ENCODE peak calls at places on chromosomes 11 and 22, in eight cellular contexts. B is fibroblast of mammary gland; G is GM06990; R is CD8-positive, alpha-beta T cell; Q is mesothelial cell of epicardium; X is AG10803; I is neural crest cell; O is fibroblast of lung. E is an unnamed sample.

GRCh38 chr11:85076535-85077330 is 550.4 kb downstream of the DLG2 start:
- DNase-seq in B (peak), G (no peak), R (no peak), Q (no peak), X (peak), I (no peak), O (peak), E (peak)

GRCh38 chr11:13260196-13260962 is 17.2 kb upstream of the BMAL1 start:
- DNase-seq in B (peak), G (no peak), R (no peak), Q (no peak), X (peak), I (no peak), O (peak), E (peak)

GRCh38 chr11:8015753-8016239 is 28.7 kb downstream of the EIF3F start:
- DNase-seq in B (no peak), G (no peak), R (peak), Q (peak), X (peak), I (no peak), O (peak), E (no peak)

GRCh38 chr11:2577071-2578005 is 122.5 kb downstream of the KCNQ1OT1 start:
- DNase-seq in B (no peak), G (no peak), R (no peak), Q (peak), X (no peak), I (no peak), O (no peak), E (no peak)

GRCh38 chr22:40426671-40427070 is 56.3 kb downstream of the SGSM3 start:
- DNase-seq in B (peak), G (no peak), R (no peak), Q (no peak), X (peak), I (no peak), O (peak), E (no peak)

GRCh38 chr22:40498454-40499186 is 128.2 kb downstream of the SGSM3 start:
- DNase-seq in B (peak), G (no peak), R (no peak), Q (no peak), X (peak), I (no peak), O (peak), E (peak)

GRCh38 chr11:122170815-122171475 is 54.9 kb upstream of the BLID start:
- DNase-seq in B (peak), G (no peak), R (no peak), Q (no peak), X (peak), I (no peak), O (peak), E (peak)

GRCh38 chr11:11937957-11938356 is 70.5 kb downstream of the DKK3 start:
- DNase-seq in B (peak), G (no peak), R (no peak), Q (no peak), X (no peak), I (no peak), O (no peak), E (no peak)

GRCh38 chr22:24107668-24108067 is 73.6 kb upstream of the SUSD2 start:
- DNase-seq in B (peak), G (no peak), R (no peak), Q (no peak), X (peak), I (no peak), O (peak), E (peak)

GRCh38 chr11:8786933-8787332 is 104.3 kb downstream of the RPL27A start:
- DNase-seq in B (no peak), G (no peak), R (no peak), Q (no peak), X (peak), I (no peak), O (peak), E (peak)

GRCh38 chr11:68497761-68498160 is 37.2 kb downstream of the PPP6R3 start:
- DNase-seq in B (peak), G (no peak), R (no peak), Q (no peak), X (no peak), I (no peak), O (no peak), E (no peak)

GRCh38 chr11:19393119-19393518 is 152.4 kb upstream of the E2F8 start:
- DNase-seq in B (no peak), G (no peak), R (no peak), Q (no peak), X (no peak), I (no peak), O (no peak), E (no peak)

GRCh38 chr11:119828011-119828410 is 99.0 kb upstream of the NECTIN1 start:
- DNase-seq in B (no peak), G (no peak), R (no peak), Q (no peak), X (no peak), I (no peak), O (no peak), E (no peak)

GRCh38 chr11:60810583-60810982 is 25.4 kb downstream of the MS4A10 start:
- DNase-seq in B (no peak), G (no peak), R (no peak), Q (no peak), X (no peak), I (no peak), O (no peak), E (no peak)

GRCh38 chr22:24411256-24412004 is 16.0 kb upstream of the ADORA2A start:
- DNase-seq in B (no peak), G (no peak), R (no peak), Q (no peak), X (no peak), I (no peak), O (no peak), E (no peak)

GRCh38 chr22:26672060-26672471 is 14.7 kb downstream of the MIAT start:
- DNase-seq in B (no peak), G (no peak), R (no peak), Q (no peak), X (no peak), I (no peak), O (no peak), E (no peak)

GRCh38 chr22:26675687-26676273 is 18.4 kb downstream of the MIAT start:
- DNase-seq in B (no peak), G (no peak), R (no peak), Q (no peak), X (no peak), I (no peak), O (no peak), E (no peak)

GRCh38 chr22:26673485-26673884 is 16.1 kb downstream of the MIAT start:
- DNase-seq in B (peak), G (no peak), R (peak), Q (no peak), X (peak), I (no peak), O (peak), E (peak)

GRCh38 chr22:26672590-26673468 is 15.4 kb downstream of the MIAT start:
- DNase-seq in B (peak), G (peak), R (peak), Q (peak), X (peak), I (peak), O (peak), E (peak)

GRCh38 chr22:26674211-26675190 is 17.1 kb downstream of the MIAT start:
- DNase-seq in B (no peak), G (no peak), R (peak), Q (no peak), X (no peak), I (no peak), O (no peak), E (no peak)
- TF ChIP-seq CTCF in B (no peak), G (peak), R (no peak), Q (no peak), X (no peak), I (no peak), O (no peak), E (no peak)

DNA sequence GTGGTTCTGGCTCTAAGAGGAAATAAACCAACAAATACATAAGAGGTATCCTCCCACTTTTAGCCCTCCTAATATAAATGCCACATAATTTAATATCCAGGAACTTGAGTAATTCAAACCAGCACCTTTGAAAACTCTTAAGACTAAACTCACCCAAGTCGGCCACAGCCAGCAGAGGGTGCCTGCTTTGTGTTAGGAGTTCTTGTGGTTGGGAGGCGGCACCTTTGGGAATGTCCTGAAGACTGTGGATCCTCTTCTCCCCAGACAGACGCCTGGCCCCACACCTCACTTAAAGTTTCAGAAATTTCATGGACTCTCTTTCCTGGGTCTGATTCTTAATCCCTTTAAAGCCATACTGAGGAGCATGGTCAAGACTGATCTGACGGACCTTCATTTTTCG is 169.0 kb downstream of the TBC1D22A start:
- DNase-seq in B (peak), G (no peak), R (no peak), Q (no peak), X (peak), I (no peak), O (peak), E (peak)
- TF ChIP-seq CTCF in B (peak), G (no peak), R (no peak), Q (no peak), X (peak), I (no peak), O (peak), E (peak)

GRCh38 chr11:96088914-96089313 is 165.0 kb upstream of the MTMR2 start:
- DNase-seq in B (no peak), G (no peak), R (no peak), Q (no peak), X (no peak), I (no peak), O (no peak), E (no peak)

GRCh38 chr11:96094156-96094555 is 170.2 kb upstream of the MTMR2 start:
- DNase-seq in B (no peak), G (no peak), R (no peak), Q (no peak), X (no peak), I (no peak), O (no peak), E (no peak)

GRCh38 chr11:96092511-96092910 is 168.6 kb upstream of the MTMR2 start:
- DNase-seq in B (no peak), G (no peak), R (no peak), Q (no peak), X (no peak), I (no peak), O (no peak), E (no peak)

GRCh38 chr11:96090711-96091110 is 166.8 kb upstream of the MTMR2 start:
- DNase-seq in B (peak), G (no peak), R (no peak), Q (no peak), X (peak), I (no peak), O (peak), E (no peak)

DNA sequence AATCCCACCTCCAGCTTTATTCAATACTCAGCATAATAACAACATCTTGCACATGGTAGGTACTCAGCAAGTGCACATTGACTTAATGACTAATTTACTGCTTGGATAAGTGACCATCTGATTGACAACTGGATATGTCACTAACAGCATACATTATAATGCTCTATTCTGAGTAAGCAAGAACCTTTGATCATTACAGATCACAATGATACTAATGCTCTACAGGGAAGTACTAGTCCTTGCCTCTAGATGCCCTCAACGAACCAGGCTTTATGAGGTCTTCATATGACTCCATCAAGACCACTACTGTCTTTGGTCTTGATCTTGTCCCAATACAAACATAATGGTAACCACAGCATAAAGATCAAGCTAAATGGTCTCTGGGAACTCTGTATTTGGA is 167.6 kb upstream of the MTMR2 start:
- DNase-seq in B (no peak), G (no peak), R (no peak), Q (no peak), X (no peak), I (no peak), O (no peak), E (peak)
- TF ChIP-seq CTCF in B (no peak), G (peak), R (peak), Q (no peak), X (peak), I (no peak), O (peak), E (no peak)

DNA sequence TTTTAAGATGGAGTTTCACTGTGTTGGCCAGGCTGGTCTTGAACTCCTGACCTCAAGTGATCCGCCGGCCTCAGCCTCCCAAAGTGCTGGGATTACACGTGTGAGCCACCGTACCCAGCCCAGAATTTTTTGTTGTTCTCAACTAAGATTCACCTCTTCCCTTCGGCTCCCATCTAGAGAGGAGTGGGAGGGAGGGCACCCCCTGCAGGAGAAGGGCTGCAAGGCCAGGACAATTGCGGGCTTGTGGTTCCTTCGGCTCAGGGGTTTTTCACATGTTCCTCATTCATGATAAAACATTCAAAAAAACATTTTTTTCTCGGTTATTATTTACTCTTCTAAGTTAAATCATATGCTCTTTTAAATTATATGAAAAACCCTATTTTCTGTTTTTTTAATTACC is 201.1 kb upstream of the LRRC4C start:
- DNase-seq in B (no peak), G (no peak), R (no peak), Q (no peak), X (no peak), I (no peak), O (no peak), E (no peak)
- TF ChIP-seq CTCF in B (no peak), G (peak), R (no peak), Q (no peak), X (no peak), I (no peak), O (no peak), E (no peak)

GRCh38 chr11:17548444-17548843 is 1.4 kb downstream of the OTOG start:
- DNase-seq in B (no peak), G (no peak), R (no peak), Q (no peak), X (no peak), I (no peak), O (no peak), E (no peak)
- TF ChIP-seq CTCF in B (no peak), G (no peak), R (no peak), Q (peak), X (no peak), I (peak), O (no peak), E (no peak)

GRCh38 chr11:1387961-1388762 is 1.6 kb upstream of the BRSK2 start:
- DNase-seq in B (no peak), G (no peak), R (no peak), Q (no peak), X (no peak), I (no peak), O (no peak), E (peak)
- TF ChIP-seq CTCF in B (no peak), G (no peak), R (no peak), Q (no peak), X (no peak), I (peak), O (no peak), E (no peak)

GRCh38 chr11:47819743-47820142 is 28.4 kb downstream of the NUP160 start:
- DNase-seq in B (no peak), G (no peak), R (no peak), Q (no peak), X (no peak), I (no peak), O (no peak), E (no peak)
- TF ChIP-seq CTCF in B (no peak), G (no peak), R (no peak), Q (no peak), X (no peak), I (no peak), O (no peak), E (no peak)

DNA sequence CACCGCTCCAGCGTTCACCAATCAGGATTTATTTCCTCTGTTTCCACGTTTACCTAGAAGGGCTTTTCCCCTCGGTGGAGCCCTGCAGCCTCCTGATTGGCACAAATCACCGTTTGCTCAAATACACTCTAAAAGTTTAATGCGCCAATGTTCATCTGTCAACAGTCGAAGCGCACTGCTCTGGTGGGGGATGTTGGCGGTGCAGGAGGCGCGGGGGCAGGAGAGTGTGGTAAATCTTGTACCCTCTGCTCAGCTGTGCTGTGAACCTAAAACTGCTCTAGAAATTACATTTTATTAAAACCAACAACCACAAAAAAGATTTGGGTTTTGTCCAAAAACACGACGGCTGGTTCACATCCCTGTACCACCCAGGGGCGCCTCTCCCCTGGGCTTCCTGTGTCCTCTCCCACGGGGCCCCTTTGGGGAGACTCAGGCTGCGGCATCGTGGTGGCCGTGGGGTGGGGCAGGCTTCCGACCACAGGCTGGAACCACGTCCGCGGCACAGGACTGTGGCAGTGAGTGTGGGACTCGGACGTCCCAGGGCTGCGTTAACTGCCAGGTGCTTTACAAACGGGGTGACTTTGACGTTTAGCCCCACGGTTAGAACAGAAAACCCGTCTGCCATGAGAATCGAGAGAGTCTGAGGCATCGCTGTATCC is 13.5 kb downstream of the TTLL8 start:
- DNase-seq in B (no peak), G (no peak), R (no peak), Q (no peak), X (no peak), I (no peak), O (no peak), E (no peak)
- TF ChIP-seq CTCF in B (no peak), G (no peak), R (no peak), Q (no peak), X (no peak), I (no peak), O (no peak), E (no peak)